ENCODE peak calls at places on chromosome 11, in ten cellular contexts. One of them, this sample, is unnamed.

GRCh38 chr11:1751521-1751921 is 1.1 kb upstream of the IFITM10 start:
- DNase-seq in PC-3: no peak
- DNase-seq in SW480: no peak
- DNase-seq in CD4-positive, alpha-beta T cell: no peak
- DNase-seq in NCI-H748 treated with DMSO at 0.1 percent for 48 hours: no peak
- DNase-seq in activated naive CD8-positive, alpha-beta T cell treated with anti-CD3 and anti-CD28 coated beads for 36 hours: no peak
- DNase-seq in H4: no peak
- DNase-seq in occipital lobe: no peak
- DNase-seq in NCI-H1417: no peak
- DNase-seq in nephron progenitor cell: no peak
- DNase-seq in this sample: no peak

GRCh38 chr11:47111318-47111804 is 65.3 kb downstream of the ARFGAP2 start:
- DNase-seq in PC-3: no peak
- DNase-seq in SW480: peak; percentile 35
- DNase-seq in CD4-positive, alpha-beta T cell: no peak
- DNase-seq in NCI-H748 treated with DMSO at 0.1 percent for 48 hours: peak; percentile 93
- DNase-seq in activated naive CD8-positive, alpha-beta T cell treated with anti-CD3 and anti-CD28 coated beads for 36 hours: no peak
- DNase-seq in H4: no peak
- DNase-seq in occipital lobe: no peak
- DNase-seq in NCI-H1417: peak; percentile 99
- DNase-seq in nephron progenitor cell: no peak
- DNase-seq in this sample: peak; percentile 96

GRCh38 chr11:119545978-119546915 is 123.3 kb upstream of the THY1 start:
- DNase-seq in PC-3: no peak
- DNase-seq in SW480: no peak
- DNase-seq in CD4-positive, alpha-beta T cell: no peak
- DNase-seq in NCI-H748 treated with DMSO at 0.1 percent for 48 hours: no peak
- DNase-seq in activated naive CD8-positive, alpha-beta T cell treated with anti-CD3 and anti-CD28 coated beads for 36 hours: no peak
- DNase-seq in H4: no peak
- DNase-seq in occipital lobe: no peak
- DNase-seq in NCI-H1417: no peak
- DNase-seq in nephron progenitor cell: no peak
- DNase-seq in this sample: no peak

GRCh38 chr11:18243783-18244362 is 4.6 kb downstream of the SAA2 start:
- DNase-seq in PC-3: peak; percentile 73
- DNase-seq in SW480: peak; percentile 57
- DNase-seq in CD4-positive, alpha-beta T cell: peak; percentile 41
- DNase-seq in NCI-H748 treated with DMSO at 0.1 percent for 48 hours: peak; percentile 70
- DNase-seq in activated naive CD8-positive, alpha-beta T cell treated with anti-CD3 and anti-CD28 coated beads for 36 hours: peak; percentile 47
- DNase-seq in H4: peak; percentile 77
- DNase-seq in occipital lobe: no peak
- DNase-seq in NCI-H1417: peak; percentile 76
- DNase-seq in nephron progenitor cell: peak; percentile 50
- DNase-seq in this sample: peak; percentile 81

GRCh38 chr11:114180301-114181055 is 115.7 kb upstream of the NNMT start:
- DNase-seq in PC-3: peak; percentile 51
- DNase-seq in SW480: peak; percentile 58
- DNase-seq in CD4-positive, alpha-beta T cell: no peak
- DNase-seq in NCI-H748 treated with DMSO at 0.1 percent for 48 hours: peak; percentile 32
- DNase-seq in activated naive CD8-positive, alpha-beta T cell treated with anti-CD3 and anti-CD28 coated beads for 36 hours: no peak
- DNase-seq in H4: peak; percentile 36
- DNase-seq in occipital lobe: peak; percentile 18
- DNase-seq in NCI-H1417: peak; percentile 36
- DNase-seq in nephron progenitor cell: no peak
- DNase-seq in this sample: peak; percentile 67

GRCh38 chr11:36234825-36235224 is 54.4 kb downstream of the COMMD9 start:
- DNase-seq in PC-3: no peak
- DNase-seq in SW480: no peak
- DNase-seq in CD4-positive, alpha-beta T cell: no peak
- DNase-seq in NCI-H748 treated with DMSO at 0.1 percent for 48 hours: no peak
- DNase-seq in activated naive CD8-positive, alpha-beta T cell treated with anti-CD3 and anti-CD28 coated beads for 36 hours: no peak
- DNase-seq in H4: no peak
- DNase-seq in occipital lobe: no peak
- DNase-seq in NCI-H1417: no peak
- DNase-seq in nephron progenitor cell: no peak
- DNase-seq in this sample: no peak

GRCh38 chr11:27427183-27427980 is 45.2 kb downstream of the LGR4 start:
- DNase-seq in PC-3: no peak
- DNase-seq in SW480: no peak
- DNase-seq in CD4-positive, alpha-beta T cell: no peak
- DNase-seq in NCI-H748 treated with DMSO at 0.1 percent for 48 hours: no peak
- DNase-seq in activated naive CD8-positive, alpha-beta T cell treated with anti-CD3 and anti-CD28 coated beads for 36 hours: no peak
- DNase-seq in H4: no peak
- DNase-seq in occipital lobe: no peak
- DNase-seq in NCI-H1417: no peak
- DNase-seq in nephron progenitor cell: no peak
- DNase-seq in this sample: no peak

GRCh38 chr11:15629690-15630321 is 515.1 kb downstream of the INSC start:
- DNase-seq in PC-3: no peak
- DNase-seq in SW480: peak; percentile 22
- DNase-seq in CD4-positive, alpha-beta T cell: no peak
- DNase-seq in NCI-H748 treated with DMSO at 0.1 percent for 48 hours: peak; percentile 56
- DNase-seq in activated naive CD8-positive, alpha-beta T cell treated with anti-CD3 and anti-CD28 coated beads for 36 hours: no peak
- DNase-seq in H4: no peak
- DNase-seq in occipital lobe: no peak
- DNase-seq in NCI-H1417: peak; percentile 43
- DNase-seq in nephron progenitor cell: peak; percentile 53
- DNase-seq in this sample: peak; percentile 83

GRCh38 chr11:19437760-19438159 is 197.0 kb upstream of the E2F8 start:
- DNase-seq in PC-3: peak; percentile 95
- DNase-seq in SW480: peak; percentile 34
- DNase-seq in CD4-positive, alpha-beta T cell: no peak
- DNase-seq in NCI-H748 treated with DMSO at 0.1 percent for 48 hours: no peak
- DNase-seq in activated naive CD8-positive, alpha-beta T cell treated with anti-CD3 and anti-CD28 coated beads for 36 hours: no peak
- DNase-seq in H4: peak; percentile 40
- DNase-seq in occipital lobe: no peak
- DNase-seq in NCI-H1417: no peak
- DNase-seq in nephron progenitor cell: no peak
- DNase-seq in this sample: no peak

GRCh38 chr11:30015725-30016449 is 943 bp downstream of the KCNA4 start:
- DNase-seq in PC-3: no peak
- DNase-seq in SW480: no peak
- DNase-seq in CD4-positive, alpha-beta T cell: no peak
- DNase-seq in NCI-H748 treated with DMSO at 0.1 percent for 48 hours: no peak
- DNase-seq in activated naive CD8-positive, alpha-beta T cell treated with anti-CD3 and anti-CD28 coated beads for 36 hours: no peak
- DNase-seq in H4: no peak
- DNase-seq in occipital lobe: no peak
- DNase-seq in NCI-H1417: no peak
- DNase-seq in nephron progenitor cell: no peak
- DNase-seq in this sample: no peak

GRCh38 chr11:11202885-11203284 is 150.2 kb downstream of the CSNK2A3 start:
- DNase-seq in PC-3: no peak
- DNase-seq in SW480: no peak
- DNase-seq in CD4-positive, alpha-beta T cell: no peak
- DNase-seq in NCI-H748 treated with DMSO at 0.1 percent for 48 hours: no peak
- DNase-seq in activated naive CD8-positive, alpha-beta T cell treated with anti-CD3 and anti-CD28 coated beads for 36 hours: no peak
- DNase-seq in H4: no peak
- DNase-seq in occipital lobe: no peak
- DNase-seq in NCI-H1417: no peak
- DNase-seq in nephron progenitor cell: no peak
- DNase-seq in this sample: peak; percentile 8

GRCh38 chr11:6695377-6695776 is 12.2 kb upstream of the MRPL17 start:
- DNase-seq in PC-3: no peak
- DNase-seq in SW480: no peak
- DNase-seq in CD4-positive, alpha-beta T cell: no peak
- DNase-seq in NCI-H748 treated with DMSO at 0.1 percent for 48 hours: no peak
- DNase-seq in activated naive CD8-positive, alpha-beta T cell treated with anti-CD3 and anti-CD28 coated beads for 36 hours: no peak
- DNase-seq in H4: no peak
- DNase-seq in occipital lobe: no peak
- DNase-seq in NCI-H1417: no peak
- DNase-seq in nephron progenitor cell: no peak
- DNase-seq in this sample: no peak

GRCh38 chr11:2300936-2301630 is 635 bp downstream of the C11orf21 start:
- DNase-seq in PC-3: no peak
- DNase-seq in SW480: no peak
- DNase-seq in CD4-positive, alpha-beta T cell: no peak
- DNase-seq in NCI-H748 treated with DMSO at 0.1 percent for 48 hours: no peak
- DNase-seq in activated naive CD8-positive, alpha-beta T cell treated with anti-CD3 and anti-CD28 coated beads for 36 hours: no peak
- DNase-seq in H4: no peak
- DNase-seq in occipital lobe: no peak
- DNase-seq in NCI-H1417: no peak
- DNase-seq in nephron progenitor cell: no peak
- DNase-seq in this sample: no peak

GRCh38 chr11:13896175-13896989 is 66.1 kb upstream of the SPON1 start:
- DNase-seq in PC-3: no peak
- DNase-seq in SW480: no peak
- DNase-seq in CD4-positive, alpha-beta T cell: no peak
- DNase-seq in NCI-H748 treated with DMSO at 0.1 percent for 48 hours: no peak
- DNase-seq in activated naive CD8-positive, alpha-beta T cell treated with anti-CD3 and anti-CD28 coated beads for 36 hours: no peak
- DNase-seq in H4: no peak
- DNase-seq in occipital lobe: no peak
- DNase-seq in NCI-H1417: no peak
- DNase-seq in nephron progenitor cell: no peak
- DNase-seq in this sample: no peak

GRCh38 chr11:125091247-125091876 is 20.1 kb downstream of the TMEM218 start:
- DNase-seq in PC-3: peak; percentile 62
- DNase-seq in SW480: peak; percentile 68
- DNase-seq in CD4-positive, alpha-beta T cell: no peak
- DNase-seq in NCI-H748 treated with DMSO at 0.1 percent for 48 hours: no peak
- DNase-seq in activated naive CD8-positive, alpha-beta T cell treated with anti-CD3 and anti-CD28 coated beads for 36 hours: no peak
- DNase-seq in H4: peak; percentile 72
- DNase-seq in occipital lobe: peak; percentile 21
- DNase-seq in NCI-H1417: no peak
- DNase-seq in nephron progenitor cell: peak; percentile 56
- DNase-seq in this sample: peak; percentile 64

GRCh38 chr11:69942333-69942820 is 123.2 kb upstream of the FGF3 start:
- DNase-seq in PC-3: no peak
- DNase-seq in SW480: no peak
- DNase-seq in CD4-positive, alpha-beta T cell: no peak
- DNase-seq in NCI-H748 treated with DMSO at 0.1 percent for 48 hours: no peak
- DNase-seq in activated naive CD8-positive, alpha-beta T cell treated with anti-CD3 and anti-CD28 coated beads for 36 hours: no peak
- DNase-seq in H4: no peak
- DNase-seq in occipital lobe: no peak
- DNase-seq in NCI-H1417: no peak
- DNase-seq in nephron progenitor cell: no peak
- DNase-seq in this sample: no peak

GRCh38 chr11:15565846-15566245 is 451.1 kb downstream of the INSC start:
- DNase-seq in PC-3: no peak
- DNase-seq in SW480: no peak
- DNase-seq in CD4-positive, alpha-beta T cell: no peak
- DNase-seq in NCI-H748 treated with DMSO at 0.1 percent for 48 hours: peak; percentile 94
- DNase-seq in activated naive CD8-positive, alpha-beta T cell treated with anti-CD3 and anti-CD28 coated beads for 36 hours: no peak
- DNase-seq in H4: no peak
- DNase-seq in occipital lobe: no peak
- DNase-seq in NCI-H1417: peak; percentile 87
- DNase-seq in nephron progenitor cell: no peak
- DNase-seq in this sample: no peak